ENCODE peak calls at places on chromosome 4, in five cellular contexts. D is left ventricle myocardium inferior; E is pancreas; Y is hepatocyte; X is effector memory CD4-positive, alpha-beta T cell. P is an unnamed sample. For H3K4me1, the result is how much of the 10 kb centered on the place peaks cover.

GRCh38 chr4:27121830-27122229 is 261.2 kb downstream of the STIM2 start:
- DNase-seq in D (no peak), E (no peak), Y (no peak), X (no peak), P (no peak)

GRCh38 chr4:43331226-43332078 is 438.9 kb downstream of the GRXCR1 start:
- DNase-seq in D (no peak), E (no peak), Y (no peak), X (no peak), P (no peak)

GRCh38 chr4:152109585-152110509 is 349.0 kb upstream of the GATB start:
- DNase-seq in D (no peak), E (no peak), Y (no peak), X (no peak), P (no peak)

GRCh38 chr4:24434193-24434728 is 150.1 kb downstream of the DHX15 start:
- DNase-seq in D (no peak), E (no peak), Y (peak), X (no peak), P (no peak)

GRCh38 chr4:164956766-164957643 is 20.5 kb downstream of the TRIM61 start:
- DNase-seq in D (peak), E (peak), Y (peak), X (peak), P (peak)

GRCh38 chr4:127698789-127699200 is 31.4 kb upstream of the SLC25A31 start:
- DNase-seq in D (no peak), E (no peak), Y (no peak), X (no peak), P (peak)

GRCh38 chr4:85928775-85929585 is 430.9 kb downstream of the MAPK10 start:
- DNase-seq in D (no peak), E (no peak), Y (peak), X (no peak), P (no peak)

GRCh38 chr4:15961778-15962510 is 1.0 kb downstream of the FGFBP2 start:
- DNase-seq in D (no peak), E (no peak), Y (no peak), X (no peak), P (no peak)

GRCh38 chr4:165631912-165632311 is 241.1 kb upstream of the TLL1 start:
- DNase-seq in D (no peak), E (no peak), Y (no peak), X (no peak), P (no peak)

GRCh38 chr4:85964298-85964697 is 395.6 kb downstream of the MAPK10 start:
- DNase-seq in D (no peak), E (no peak), Y (no peak), X (no peak), P (no peak)

GRCh38 chr4:77734928-77735327 is 84.2 kb downstream of the CNOT6L start:
- DNase-seq in D (no peak), E (no peak), Y (peak), X (no peak), P (no peak)

GRCh38 chr4:119731146-119731742 is 102.6 kb upstream of the PDE5A start:
- DNase-seq in D (no peak), E (no peak), Y (no peak), X (no peak), P (no peak)

GRCh38 chr4:99845708-99846469 is 29.3 kb downstream of the DAPP1 start:
- DNase-seq in D (no peak), E (no peak), Y (no peak), X (no peak), P (no peak)

GRCh38 chr4:16752150-16752549 is 146.3 kb downstream of the LDB2 start:
- DNase-seq in D (no peak), E (no peak), Y (no peak), X (no peak), P (no peak)

GRCh38 chr4:88017516-88018302 is 10.3 kb downstream of the PKD2 start:
- DNase-seq in D (no peak), E (no peak), Y (peak), X (no peak), P (peak)

GRCh38 chr4:120520761-120521160 is 401.8 kb downstream of the PRDM5 start:
- DNase-seq in D (no peak), E (no peak), Y (no peak), X (no peak), P (no peak)

GRCh38 chr4:141036786-141037185 is 96.5 kb downstream of the RNF150 start:
- DNase-seq in D (no peak), E (no peak), Y (no peak), X (no peak), P (no peak)

GRCh38 chr4:25310066-25310824 is 2.3 kb upstream of the ZCCHC4 start:
- DNase-seq in D (no peak), E (no peak), Y (no peak), X (no peak), P (no peak)

GRCh38 chr4:152691761-152692160 is 12.0 kb upstream of the TMEM154 start:
- DNase-seq in D (no peak), E (no peak), Y (peak), X (no peak), P (no peak)

GRCh38 chr4:17613761-17614415 is 553 bp upstream of the MED28 start:
- DNase-seq in D (no peak), E (no peak), Y (peak), X (no peak), P (peak)

GRCh38 chr4:4182835-4183568 is 43.7 kb downstream of the OTOP1 start:
- DNase-seq in D (no peak), E (peak), Y (peak), X (no peak), P (no peak)

GRCh38 chr4:173057906-173058305 is 110.7 kb upstream of the GALNT7 start:
- DNase-seq in D (no peak), E (no peak), Y (no peak), X (no peak), P (peak)

GRCh38 chr4:174423257-174423944 is 98.9 kb downstream of the HPGD start:
- DNase-seq in D (no peak), E (no peak), Y (peak), X (no peak), P (peak)

DNA sequence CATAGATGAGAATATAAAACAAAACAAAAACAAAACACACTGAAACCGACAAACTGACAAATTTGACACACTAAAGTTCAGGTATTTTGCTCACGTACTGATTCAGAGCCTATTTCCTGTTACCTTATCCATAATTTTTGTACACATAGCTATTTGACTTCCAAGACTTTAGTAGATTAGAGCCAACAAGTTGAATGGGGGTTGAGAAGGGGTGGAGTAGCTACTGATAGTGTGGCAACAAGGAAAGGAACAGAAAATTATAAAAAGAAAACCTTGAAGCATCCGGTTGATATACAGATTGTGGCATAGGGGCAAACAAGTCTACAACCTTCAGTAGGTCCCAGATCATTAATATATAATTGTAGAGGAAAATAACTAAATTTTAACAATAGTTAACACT is 92.3 kb upstream of the RASGEF1B start:
- DNase-seq in D (no peak), E (no peak), Y (no peak), X (no peak), P (no peak)
- H3K4me1 ChIP-seq in D (under half), E (under half), Y (under half), X (under half), P (under half)

GRCh38 chr4:1563768-1564485 is 120.2 kb downstream of the FAM53A start:
- DNase-seq in D (no peak), E (no peak), Y (no peak), X (no peak), P (peak)

GRCh38 chr4:1564535-1565375 is 119.4 kb downstream of the FAM53A start:
- DNase-seq in D (no peak), E (no peak), Y (no peak), X (no peak), P (peak)

GRCh38 chr4:1567519-1567807 is 116.7 kb downstream of the FAM53A start:
- DNase-seq in D (no peak), E (peak), Y (no peak), X (no peak), P (no peak)

GRCh38 chr4:1566838-1567518 is 117.1 kb downstream of the FAM53A start:
- DNase-seq in D (no peak), E (peak), Y (no peak), X (no peak), P (peak)

GRCh38 chr4:1565598-1566295 is 118.4 kb downstream of the FAM53A start:
- DNase-seq in D (no peak), E (peak), Y (no peak), X (no peak), P (peak)
- H3K27ac ChIP-seq in D (no peak), E (no peak), Y (no peak), X (no peak), P (no peak)

GRCh38 chr4:101279377-101279871 is 67.9 kb downstream of the PPP3CA start:
- DNase-seq in D (peak), E (no peak), Y (peak), X (no peak), P (peak)
- H3K4me1 ChIP-seq in D (half or more), E (under half), Y (under half), X (under half), P (under half)

GRCh38 chr4:8506006-8506372 is 65.4 kb downstream of the TRMT44 start:
- DNase-seq in D (no peak), E (no peak), Y (no peak), X (no peak), P (no peak)

GRCh38 chr4:8507624-8508023 is 67.0 kb downstream of the TRMT44 start:
- DNase-seq in D (no peak), E (no peak), Y (no peak), X (no peak), P (no peak)

GRCh38 chr4:8508266-8508665 is 67.7 kb downstream of the TRMT44 start:
- DNase-seq in D (no peak), E (no peak), Y (no peak), X (no peak), P (no peak)

GRCh38 chr4:8506373-8507250 is 66.0 kb downstream of the TRMT44 start:
- DNase-seq in D (peak), E (no peak), Y (peak), X (no peak), P (peak)

DNA sequence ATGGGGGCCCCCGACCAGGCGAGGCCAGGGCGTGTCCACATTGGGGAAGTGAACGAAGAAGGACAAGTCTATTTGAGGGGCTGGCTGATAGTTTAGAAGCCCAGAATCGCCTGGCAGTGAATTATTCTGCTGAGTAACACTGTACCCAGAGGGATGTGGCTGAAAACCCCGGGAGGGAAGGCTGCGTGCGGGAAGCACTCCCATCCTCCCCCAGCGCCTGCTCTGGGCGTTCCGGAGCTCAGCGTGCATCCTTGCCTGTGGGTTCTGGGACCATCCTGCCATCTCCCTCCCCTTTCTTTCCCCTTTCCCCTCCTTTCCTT is 66.6 kb downstream of the TRMT44 start:
- DNase-seq in D (no peak), E (no peak), Y (no peak), X (no peak), P (peak)
- H3K27ac ChIP-seq in D (peak), E (peak), Y (no peak), X (no peak), P (peak)

DNA sequence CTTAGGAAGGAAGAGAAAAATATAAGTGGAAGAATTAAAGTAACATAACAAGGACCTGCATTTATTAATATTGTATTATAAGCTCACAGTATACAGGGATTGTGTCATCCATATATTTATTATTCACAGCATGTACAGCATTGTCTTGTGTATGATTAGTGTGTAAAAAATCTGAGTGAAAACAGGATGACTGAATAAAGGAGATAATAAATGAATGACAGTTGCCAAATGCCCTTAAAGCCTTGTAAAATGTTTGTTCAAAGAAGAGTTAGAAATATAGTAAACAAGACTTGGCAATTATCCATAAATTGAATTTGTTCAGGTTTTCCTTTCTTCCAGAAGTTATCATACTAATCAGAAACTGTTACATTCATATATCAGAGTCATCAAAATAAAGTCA is 172.7 kb downstream of the BTC start:
- DNase-seq in D (no peak), E (no peak), Y (no peak), X (no peak), P (no peak)
- H3K4me1 ChIP-seq in D (under half), E (under half), Y (under half), X (under half), P (under half)

DNA sequence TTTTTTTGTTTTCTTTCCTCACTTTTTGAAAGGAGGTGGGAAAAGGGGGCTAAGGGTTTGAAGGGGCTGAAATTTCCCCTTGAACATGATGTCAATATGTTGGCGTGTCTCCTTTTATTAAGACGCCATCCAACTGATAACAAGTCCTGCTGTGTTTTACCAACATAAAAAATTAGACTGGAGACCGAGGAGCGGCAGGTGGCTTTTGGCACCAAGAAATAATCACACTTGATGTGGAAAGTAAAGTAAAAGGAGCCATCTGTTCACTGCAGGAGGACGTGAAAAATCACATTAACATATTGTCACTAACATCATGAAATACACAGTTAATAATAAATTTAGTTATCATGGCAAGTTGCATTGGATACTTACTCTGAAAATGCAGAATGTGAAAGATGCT is 5.5 kb upstream of the GK2 start:
- DNase-seq in D (no peak), E (no peak), Y (no peak), X (no peak), P (no peak)
- H3K27ac ChIP-seq in D (no peak), E (no peak), Y (no peak), X (no peak), P (no peak)

DNA sequence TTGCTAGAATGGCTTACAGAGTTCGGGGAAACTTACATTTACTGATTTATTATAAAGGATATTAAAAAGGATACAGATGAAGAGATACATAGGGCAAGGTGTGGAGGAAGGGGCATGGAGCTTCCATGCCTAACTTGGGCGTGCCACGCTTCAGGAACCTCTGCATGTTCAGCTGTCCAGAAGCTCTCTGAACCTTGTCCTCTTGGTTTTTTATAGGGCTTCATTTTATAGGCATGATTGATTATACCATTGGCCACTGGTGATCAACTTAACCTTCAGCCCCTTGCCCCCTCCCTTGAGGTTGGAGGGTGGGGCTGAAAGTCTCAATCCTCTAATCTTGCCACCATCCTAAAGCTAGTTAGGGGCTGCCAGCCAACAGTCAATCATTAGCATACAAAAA is 10.7 kb downstream of the SMAD1 start:
- DNase-seq in D (no peak), E (no peak), Y (no peak), X (no peak), P (no peak)
- H3K4me1 ChIP-seq in D (half or more), E (under half), Y (under half), X (under half), P (under half)

GRCh38 chr4:8350841-8351461 is 81.4 kb downstream of the HTRA3 start:
- DNase-seq in D (no peak), E (no peak), Y (no peak), X (no peak), P (peak)

GRCh38 chr4:8353158-8353495 is 83.6 kb downstream of the HTRA3 start:
- DNase-seq in D (no peak), E (no peak), Y (no peak), X (no peak), P (peak)

GRCh38 chr4:8352368-8353157 is 83.0 kb downstream of the HTRA3 start:
- DNase-seq in D (peak), E (no peak), Y (no peak), X (no peak), P (peak)

GRCh38 chr4:8350326-8350725 is 80.8 kb downstream of the HTRA3 start:
- DNase-seq in D (no peak), E (peak), Y (no peak), X (no peak), P (peak)

GRCh38 chr4:8351931-8352367 is 82.4 kb downstream of the HTRA3 start:
- DNase-seq in D (no peak), E (no peak), Y (no peak), X (no peak), P (peak)
- H3K27ac ChIP-seq in D (peak), E (no peak), Y (no peak), X (no peak), P (no peak)